ENCODE peak calls at places on chromosomes 6 and 20, in five cellular contexts. One of them, this sample, is unnamed.

GRCh38 chr6:164008902-164009301 is 594.4 kb downstream of the QKI start:
- DNase-seq in breast epithelium: no peak
- DNase-seq in GM12865: no peak
- DNase-seq in WERI-Rb-1: no peak
- DNase-seq in lower leg skin: no peak
- DNase-seq in this sample: no peak

GRCh38 chr6:138099832-138100231 is 7.4 kb downstream of the PERP start:
- DNase-seq in breast epithelium: no peak
- DNase-seq in lower leg skin: no peak
- DNase-seq in WERI-Rb-1: no peak
- DNase-seq in GM12865: no peak
- DNase-seq in this sample: no peak

GRCh38 chr6:19024737-19025136 is 637.6 kb downstream of the RNF144B start:
- DNase-seq in GM12865: peak
- DNase-seq in WERI-Rb-1: peak
- DNase-seq in breast epithelium: no peak
- DNase-seq in lower leg skin: no peak
- DNase-seq in this sample: no peak

GRCh38 chr6:30793521-30794194 is 49.3 kb upstream of the IER3 start:
- DNase-seq in GM12865: peak
- DNase-seq in lower leg skin: no peak
- DNase-seq in WERI-Rb-1: no peak
- DNase-seq in breast epithelium: no peak
- DNase-seq in this sample: no peak

GRCh38 chr6:163548624-163549023 is 134.1 kb downstream of the QKI start:
- DNase-seq in GM12865: no peak
- DNase-seq in lower leg skin: no peak
- DNase-seq in breast epithelium: no peak
- DNase-seq in WERI-Rb-1: no peak
- DNase-seq in this sample: no peak

GRCh38 chr6:89974776-89975175 is 80.5 kb downstream of the GJA10 start:
- DNase-seq in breast epithelium: no peak
- DNase-seq in lower leg skin: no peak
- DNase-seq in WERI-Rb-1: no peak
- DNase-seq in GM12865: no peak
- DNase-seq in this sample: no peak

GRCh38 chr6:71419217-71419953 is 130.8 kb downstream of the OGFRL1 start:
- DNase-seq in lower leg skin: no peak
- DNase-seq in breast epithelium: peak
- DNase-seq in WERI-Rb-1: no peak
- DNase-seq in GM12865: no peak
- DNase-seq in this sample: no peak

GRCh38 chr20:13418263-13419229 is 197.5 kb downstream of the ISM1 start:
- DNase-seq in breast epithelium: no peak
- DNase-seq in GM12865: no peak
- DNase-seq in WERI-Rb-1: no peak
- DNase-seq in lower leg skin: no peak
- DNase-seq in this sample: no peak

GRCh38 chr20:9838378-9839295 is at the start of gene PAK5:
- DNase-seq in WERI-Rb-1: peak
- DNase-seq in lower leg skin: no peak
- DNase-seq in GM12865: no peak
- DNase-seq in breast epithelium: no peak
- DNase-seq in this sample: no peak

GRCh38 chr6:31270788-31271640 is 878 bp downstream of the HLA-C start:
- DNase-seq in GM12865: peak
- DNase-seq in lower leg skin: no peak
- DNase-seq in WERI-Rb-1: peak
- DNase-seq in breast epithelium: peak
- DNase-seq in this sample: no peak

GRCh38 chr20:1567392-1568165 is 10.1 kb upstream of the SIRPD start:
- DNase-seq in breast epithelium: no peak
- DNase-seq in WERI-Rb-1: no peak
- DNase-seq in lower leg skin: no peak
- DNase-seq in GM12865: no peak
- DNase-seq in this sample: no peak

GRCh38 chr20:56750430-56750829 is 121.3 kb downstream of the TFAP2C start:
- DNase-seq in WERI-Rb-1: no peak
- DNase-seq in breast epithelium: no peak
- DNase-seq in GM12865: no peak
- DNase-seq in lower leg skin: no peak
- DNase-seq in this sample: no peak

GRCh38 chr20:51639206-51639832 is 96.8 kb upstream of the NFATC2 start:
- DNase-seq in lower leg skin: peak
- DNase-seq in GM12865: peak
- DNase-seq in WERI-Rb-1: peak
- DNase-seq in breast epithelium: peak
- DNase-seq in this sample: no peak

GRCh38 chr6:80625405-80625804 is 518.9 kb downstream of the BCKDHB start:
- DNase-seq in breast epithelium: no peak
- DNase-seq in lower leg skin: no peak
- DNase-seq in GM12865: no peak
- DNase-seq in WERI-Rb-1: no peak
- DNase-seq in this sample: no peak

GRCh38 chr6:80618953-80619352 is 512.5 kb downstream of the BCKDHB start:
- DNase-seq in breast epithelium: no peak
- DNase-seq in GM12865: no peak
- DNase-seq in WERI-Rb-1: no peak
- DNase-seq in lower leg skin: no peak
- DNase-seq in this sample: no peak

GRCh38 chr6:80623066-80623815 is 516.8 kb downstream of the BCKDHB start:
- DNase-seq in GM12865: no peak
- DNase-seq in WERI-Rb-1: no peak
- DNase-seq in lower leg skin: no peak
- DNase-seq in breast epithelium: no peak
- DNase-seq in this sample: no peak

DNA sequence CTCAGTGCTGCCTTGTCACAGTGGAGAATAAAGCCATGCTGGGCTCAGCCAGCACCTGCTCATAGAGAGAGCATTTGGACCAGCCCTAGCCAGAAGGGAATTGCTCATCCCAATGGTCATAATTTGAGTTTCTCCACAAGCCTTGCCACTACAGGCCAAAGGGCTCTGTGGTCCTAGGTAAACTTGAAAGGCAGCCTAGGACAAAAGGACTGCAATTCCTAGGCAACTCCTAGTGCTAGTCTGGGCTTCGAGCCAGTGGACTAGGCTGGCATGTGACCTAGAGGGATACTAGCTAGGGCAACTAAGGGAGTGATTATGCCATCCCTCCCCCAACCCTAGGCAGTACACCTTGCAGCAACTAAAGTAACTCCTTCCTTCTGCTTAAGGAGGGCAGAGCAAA is 516.2 kb downstream of the BCKDHB start:
- DNase-seq in GM12865: no peak
- DNase-seq in WERI-Rb-1: no peak
- DNase-seq in breast epithelium: no peak
- DNase-seq in lower leg skin: no peak
- DNase-seq in this sample: no peak
- TF ChIP-seq CTCF in GM12865: no peak
- TF ChIP-seq CTCF in WERI-Rb-1: no peak
- TF ChIP-seq CTCF in breast epithelium: no peak
- TF ChIP-seq CTCF in lower leg skin: no peak
- TF ChIP-seq CTCF in this sample: no peak

DNA sequence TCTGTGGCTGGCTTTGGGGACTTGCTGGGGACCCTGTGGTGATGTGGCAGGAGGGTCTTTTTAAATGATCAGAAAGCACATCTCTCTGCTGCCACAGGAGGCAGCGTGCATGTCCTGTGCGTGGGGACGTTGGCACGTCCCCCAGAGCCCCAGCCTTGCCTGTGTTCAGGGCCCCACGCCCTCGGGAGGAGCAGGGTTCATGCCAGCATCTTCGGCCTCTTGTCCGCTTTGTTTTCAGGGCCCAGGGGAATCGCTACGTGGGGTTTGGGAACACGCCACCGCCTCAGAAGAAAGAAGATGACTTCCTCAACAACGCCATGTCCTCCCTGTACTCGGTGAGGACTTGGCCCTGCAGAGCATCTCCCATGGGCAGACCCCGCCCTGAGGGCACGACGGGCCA is 6.0 kb downstream of the ARFGAP1 start:
- DNase-seq in WERI-Rb-1: no peak
- DNase-seq in lower leg skin: no peak
- DNase-seq in breast epithelium: no peak
- DNase-seq in GM12865: no peak
- DNase-seq in this sample: no peak
- TF ChIP-seq CTCF in WERI-Rb-1: peak
- TF ChIP-seq CTCF in lower leg skin: no peak
- TF ChIP-seq CTCF in breast epithelium: no peak
- TF ChIP-seq CTCF in GM12865: no peak
- TF ChIP-seq CTCF in this sample: no peak

GRCh38 chr6:101401792-101402617 is 8.5 kb downstream of the GRIK2 start:
- DNase-seq in WERI-Rb-1: no peak
- DNase-seq in lower leg skin: no peak
- DNase-seq in GM12865: no peak
- DNase-seq in breast epithelium: no peak
- DNase-seq in this sample: no peak
- TF ChIP-seq CTCF in WERI-Rb-1: no peak
- TF ChIP-seq CTCF in lower leg skin: no peak
- TF ChIP-seq CTCF in GM12865: no peak
- TF ChIP-seq CTCF in breast epithelium: no peak
- TF ChIP-seq CTCF in this sample: no peak

DNA sequence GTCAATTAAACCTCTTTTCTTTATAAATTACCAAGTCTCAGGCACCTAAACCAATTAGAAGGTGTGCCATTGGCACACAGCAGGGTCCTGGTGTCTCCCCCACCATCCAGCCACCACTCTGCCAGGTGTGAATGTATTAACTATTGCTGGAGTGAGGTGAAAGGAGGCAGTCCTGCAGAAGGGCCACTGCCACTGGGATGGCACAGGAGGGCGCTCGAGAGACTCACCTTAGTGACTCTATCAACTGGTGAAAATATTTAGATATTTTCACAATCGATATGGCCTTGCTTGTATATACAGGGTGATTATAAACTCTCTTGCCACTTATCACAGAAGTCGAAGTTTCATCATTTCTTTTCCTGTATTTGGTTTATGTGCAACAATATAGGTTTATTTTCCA is 145.6 kb upstream of the ESR1 start:
- DNase-seq in lower leg skin: no peak
- DNase-seq in GM12865: peak
- DNase-seq in breast epithelium: no peak
- DNase-seq in WERI-Rb-1: peak
- DNase-seq in this sample: no peak
- TF ChIP-seq CTCF in lower leg skin: no peak
- TF ChIP-seq CTCF in GM12865: peak
- TF ChIP-seq CTCF in breast epithelium: no peak
- TF ChIP-seq CTCF in WERI-Rb-1: peak
- TF ChIP-seq CTCF in this sample: no peak

DNA sequence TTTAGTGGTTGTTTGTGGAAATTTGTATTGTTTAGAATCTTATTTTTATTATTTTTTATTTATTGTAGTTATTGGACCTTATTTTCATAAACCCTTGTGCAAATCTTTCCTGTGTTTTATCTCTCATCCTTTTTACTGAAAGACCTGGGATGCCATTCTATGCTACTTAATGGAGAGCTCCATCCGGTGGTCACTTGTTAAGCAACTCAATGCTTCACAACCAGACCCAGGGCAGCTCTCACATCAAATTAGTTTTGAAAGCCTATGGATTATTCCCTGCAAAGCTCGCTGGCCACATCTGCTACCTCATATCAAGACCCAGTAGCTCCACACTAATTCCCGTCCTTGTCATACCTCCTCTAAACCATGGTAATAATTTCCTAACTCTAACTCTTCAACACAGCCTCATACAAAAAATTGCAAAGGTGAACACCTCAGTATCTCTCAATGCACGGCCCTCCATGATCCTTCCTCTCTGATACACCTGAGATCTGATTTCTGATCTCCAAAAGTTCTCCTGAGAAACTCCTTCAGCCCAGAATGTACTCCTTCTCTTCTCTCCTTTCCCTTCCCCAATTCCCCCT is 296.6 kb upstream of the MANEA start:
- DNase-seq in GM12865: peak
- DNase-seq in breast epithelium: no peak
- DNase-seq in WERI-Rb-1: peak
- DNase-seq in lower leg skin: no peak
- DNase-seq in this sample: no peak
- TF ChIP-seq CTCF in GM12865: peak
- TF ChIP-seq CTCF in breast epithelium: no peak
- TF ChIP-seq CTCF in WERI-Rb-1: no peak
- TF ChIP-seq CTCF in lower leg skin: no peak
- TF ChIP-seq CTCF in this sample: no peak

DNA sequence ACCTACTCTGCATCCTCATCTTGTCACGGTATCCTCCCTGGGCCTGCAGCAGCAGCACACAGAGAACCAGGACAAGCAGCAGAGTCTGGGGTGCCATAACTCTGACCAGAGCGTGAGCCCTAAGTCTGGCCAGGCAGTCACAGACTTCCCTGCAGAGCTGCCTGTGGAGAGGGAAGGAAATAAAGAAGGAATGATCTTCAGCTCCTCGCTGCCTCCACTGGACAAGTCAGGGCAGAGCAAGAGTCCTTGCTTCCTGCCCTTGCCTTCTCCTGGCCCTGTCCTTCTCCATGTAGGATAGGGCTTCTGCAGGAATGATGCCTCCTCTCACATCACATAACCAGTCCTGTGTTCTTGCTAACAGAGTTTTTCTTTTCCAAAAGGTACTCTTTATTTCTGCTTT is 15.9 kb upstream of the WFDC11 start:
- DNase-seq in GM12865: no peak
- DNase-seq in lower leg skin: no peak
- DNase-seq in breast epithelium: no peak
- DNase-seq in WERI-Rb-1: peak
- DNase-seq in this sample: no peak
- TF ChIP-seq CTCF in GM12865: no peak
- TF ChIP-seq CTCF in lower leg skin: no peak
- TF ChIP-seq CTCF in breast epithelium: no peak
- TF ChIP-seq CTCF in WERI-Rb-1: peak
- TF ChIP-seq CTCF in this sample: no peak